ENCODE peak calls at places on chromosomes 4 and X, in four cellular contexts. D, C, W and U are unnamed samples.

GRCh38 chr4:61614256-61614655 is 414.1 kb downstream of the ADGRL3 start:
- DNase-seq in D (no peak), C (no peak), W (no peak), U (no peak)

GRCh38 chrX:41381685-41382084 is 47.7 kb downstream of the DDX3X start:
- DNase-seq in C (no peak), D (peak; percentile 98), W (peak; percentile 3), U (no peak)

GRCh38 chr4:138831943-138832342 is 183.6 kb upstream of the NOCT start:
- DNase-seq in D (no peak), W (no peak), C (no peak), U (no peak)

GRCh38 chr4:16642897-16643296 is 255.5 kb downstream of the LDB2 start:
- DNase-seq in C (no peak), W (no peak), D (peak; percentile 26), U (no peak)

GRCh38 chr4:139508581-139509237 is 47.3 kb downstream of the SETD7 start:
- DNase-seq in D (no peak), W (no peak), C (no peak), U (no peak)

GRCh38 chr4:24887881-24888430 is 24.9 kb downstream of the CCDC149 start:
- DNase-seq in D (no peak), W (no peak), C (no peak), U (no peak)

GRCh38 chr4:38456096-38456495 is 207.9 kb upstream of the KLF3 start:
- DNase-seq in D (no peak), C (no peak), W (no peak), U (no peak)

GRCh38 chr4:25817059-25817681 is 45.6 kb downstream of the SEL1L3 start:
- DNase-seq in C (no peak), W (peak; percentile 55), D (no peak), U (no peak)

GRCh38 chrX:17923546-17923945 is 62.4 kb upstream of the RAI2 start:
- DNase-seq in D (no peak), C (no peak), W (no peak), U (no peak)

GRCh38 chrX:107979534-107979933 is 2.6 kb downstream of the TEX13B start:
- DNase-seq in D (peak; percentile 2), W (no peak), C (no peak), U (no peak)

GRCh38 chrX:17860179-17860780 is 818 bp downstream of the RAI2 start:
- DNase-seq in D (no peak), W (no peak), C (peak; percentile 3), U (no peak)

GRCh38 chrX:38192007-38192625 is 28.6 kb downstream of the SRPX start:
- DNase-seq in W (no peak), C (no peak), D (peak; percentile 40), U (no peak)

GRCh38 chrX:17014216-17014615 is 67.8 kb downstream of the REPS2 start:
- DNase-seq in W (no peak), C (no peak), D (no peak), U (no peak)

GRCh38 chrX:47707031-47707780 is 48.2 kb upstream of the UXT start:
- DNase-seq in C (no peak), W (no peak), D (no peak), U (no peak)

GRCh38 chr4:87058272-87059073 is 123.7 kb downstream of the AFF1 start:
- DNase-seq in D (peak; percentile 70), C (peak; percentile 44), W (no peak), U (no peak)

GRCh38 chr4:85603437-85604336 is 128.7 kb downstream of the ARHGAP24 start:
- DNase-seq in D (no peak), C (no peak), W (no peak), U (no peak)

GRCh38 chr4:150960079-150960478 is 55.0 kb downstream of the LRBA start:
- DNase-seq in D (peak; percentile 20), W (no peak), C (no peak), U (no peak)

GRCh38 chrX:135328421-135329005 is 19.2 kb downstream of the ETDC start:
- DNase-seq in C (no peak), W (no peak), D (peak; percentile 59), U (no peak)

GRCh38 chrX:63250253-63250868 is 100.8 kb downstream of the SPIN4 start:
- DNase-seq in D (peak; percentile 78), C (peak; percentile 28), W (no peak), U (peak; percentile 8)

GRCh38 chr4:123398151-123398802 is 1.7 kb downstream of the SPRY1 start:
- DNase-seq in C (peak; percentile 78), W (peak; percentile 51), D (peak; percentile 53), U (peak; percentile 41)

GRCh38 chr4:87978656-87979055 is 3.1 kb downstream of the SPP1 start:
- DNase-seq in D (no peak), C (no peak), W (no peak), U (no peak)

GRCh38 chr4:77031544-77031943 is 44.2 kb downstream of the CCNI start:
- DNase-seq in D (no peak), C (peak; percentile 23), W (no peak), U (no peak)

GRCh38 chr4:75497133-75497532 is 17.1 kb downstream of the RCHY1 start:
- DNase-seq in D (no peak), W (no peak), C (no peak), U (no peak)

GRCh38 chrX:18620349-18620748 is 51.6 kb downstream of the RS1 start:
- DNase-seq in C (no peak), D (no peak), W (no peak), U (no peak)

GRCh38 chr4:76582074-76582816 is 147.2 kb downstream of the SHROOM3 start:
- DNase-seq in W (no peak), C (no peak), D (no peak), U (no peak)

GRCh38 chr4:153420361-153420760 is 45.8 kb upstream of the TMEM131L start:
- DNase-seq in W (no peak), C (no peak), D (no peak), U (no peak)

GRCh38 chrX:138877746-138878145 is 166.2 kb upstream of the FGF13 start:
- DNase-seq in W (no peak), C (no peak), D (peak; percentile 84), U (no peak)

GRCh38 chr4:3307486-3307885 is 14.7 kb downstream of the RGS12 start:
- DNase-seq in D (no peak), W (no peak), C (no peak), U (no peak)

GRCh38 chrX:151873096-151873495 is 39.6 kb upstream of the MAGEA4 start:
- DNase-seq in D (peak; percentile 71), C (no peak), W (no peak), U (no peak)

GRCh38 chrX:32185160-32185559 is 1026.2 kb downstream of the DMD start:
- DNase-seq in D (no peak), C (no peak), W (no peak), U (no peak)

GRCh38 chrX:19382500-19383145 is 38.9 kb downstream of the PDHA1 start:
- DNase-seq in W (no peak), D (peak; percentile 35), C (peak; percentile 68), U (peak; percentile 55)

GRCh38 chr4:26420903-26421302 is 69.4 kb downstream of the CCKAR start:
- DNase-seq in W (no peak), C (no peak), D (peak; percentile 46), U (no peak)

GRCh38 chr4:142474398-142475087 is 371.6 kb downstream of the INPP4B start:
- DNase-seq in C (no peak), W (no peak), D (peak; percentile 79), U (no peak)